ENCODE peak calls at places on chromosomes 5 and 9, in five cellular contexts. One of them, this sample, is unnamed.

GRCh38 chr5:77851229-77852067 is 75.3 kb upstream of the TBCA start:
- DNase-seq in mucosa of descending colon: peak
- DNase-seq in uterus: no peak
- DNase-seq in OCI-M1: no peak
- DNase-seq in AG10803: peak
- DNase-seq in this sample: no peak

GRCh38 chr5:176530406-176530982 is 6.7 kb downstream of the RNF44 start:
- DNase-seq in mucosa of descending colon: peak
- DNase-seq in uterus: no peak
- DNase-seq in OCI-M1: no peak
- DNase-seq in AG10803: no peak
- DNase-seq in this sample: peak

GRCh38 chr5:178198706-178199105 is 5.6 kb upstream of the HNRNPAB start:
- DNase-seq in mucosa of descending colon: no peak
- DNase-seq in uterus: no peak
- DNase-seq in OCI-M1: no peak
- DNase-seq in AG10803: no peak
- DNase-seq in this sample: no peak

GRCh38 chr5:90438100-90438499 is 28.5 kb upstream of the CETN3 start:
- DNase-seq in mucosa of descending colon: no peak
- DNase-seq in uterus: no peak
- DNase-seq in OCI-M1: no peak
- DNase-seq in AG10803: no peak
- DNase-seq in this sample: no peak

GRCh38 chr5:155514105-155514563 is 500.6 kb downstream of the KIF4B start:
- DNase-seq in mucosa of descending colon: no peak
- DNase-seq in uterus: no peak
- DNase-seq in OCI-M1: no peak
- DNase-seq in AG10803: no peak
- DNase-seq in this sample: no peak

GRCh38 chr9:138020795-138021182 is 143.2 kb downstream of the CACNA1B start:
- DNase-seq in mucosa of descending colon: no peak
- DNase-seq in uterus: no peak
- DNase-seq in OCI-M1: no peak
- DNase-seq in AG10803: no peak
- DNase-seq in this sample: no peak

GRCh38 chr5:57598097-57598496 is 115.5 kb upstream of the ACTBL2 start:
- DNase-seq in mucosa of descending colon: no peak
- DNase-seq in uterus: no peak
- DNase-seq in OCI-M1: no peak
- DNase-seq in AG10803: no peak
- DNase-seq in this sample: no peak

GRCh38 chr5:109589983-109590382 is 99.7 kb upstream of the MAN2A1 start:
- DNase-seq in mucosa of descending colon: no peak
- DNase-seq in uterus: no peak
- DNase-seq in OCI-M1: peak
- DNase-seq in AG10803: peak
- DNase-seq in this sample: peak

GRCh38 chr5:609506-609905 is 2.6 kb upstream of the CEP72 start:
- DNase-seq in mucosa of descending colon: peak
- DNase-seq in uterus: no peak
- DNase-seq in OCI-M1: no peak
- DNase-seq in AG10803: no peak
- DNase-seq in this sample: no peak

GRCh38 chr5:126970517-126971017 is 59.8 kb downstream of the MARCHF3 start:
- DNase-seq in mucosa of descending colon: no peak
- DNase-seq in uterus: no peak
- DNase-seq in OCI-M1: peak
- DNase-seq in AG10803: peak
- DNase-seq in this sample: peak

GRCh38 chr5:74538206-74538661 is 102.3 kb downstream of the ENC1 start:
- DNase-seq in mucosa of descending colon: no peak
- DNase-seq in uterus: peak
- DNase-seq in OCI-M1: peak
- DNase-seq in AG10803: peak
- DNase-seq in this sample: no peak

GRCh38 chr5:116575635-116576042 is 1.0 kb upstream of the SEMA6A start:
- DNase-seq in mucosa of descending colon: peak
- DNase-seq in uterus: no peak
- DNase-seq in OCI-M1: no peak
- DNase-seq in AG10803: no peak
- DNase-seq in this sample: no peak

GRCh38 chr5:10130881-10131280 is 118.8 kb downstream of the ATPSCKMT start:
- DNase-seq in mucosa of descending colon: no peak
- DNase-seq in uterus: no peak
- DNase-seq in OCI-M1: no peak
- DNase-seq in AG10803: no peak
- DNase-seq in this sample: no peak

GRCh38 chr9:34253460-34253837 is 74.6 kb downstream of the UBAP1 start:
- DNase-seq in mucosa of descending colon: no peak
- DNase-seq in uterus: no peak
- DNase-seq in OCI-M1: no peak
- DNase-seq in AG10803: peak
- DNase-seq in this sample: peak

GRCh38 chr5:38458174-38458573 is 98.3 kb downstream of the LIFR start:
- DNase-seq in mucosa of descending colon: no peak
- DNase-seq in uterus: no peak
- DNase-seq in OCI-M1: no peak
- DNase-seq in AG10803: no peak
- DNase-seq in this sample: no peak

GRCh38 chr5:68068204-68068603 is 147.4 kb upstream of the PIK3R1 start:
- DNase-seq in mucosa of descending colon: no peak
- DNase-seq in uterus: no peak
- DNase-seq in OCI-M1: no peak
- DNase-seq in AG10803: peak
- DNase-seq in this sample: no peak

GRCh38 chr9:37960631-37961030 is 56.7 kb upstream of the SLC25A51 start:
- DNase-seq in mucosa of descending colon: no peak
- DNase-seq in uterus: no peak
- DNase-seq in OCI-M1: no peak
- DNase-seq in AG10803: no peak
- DNase-seq in this sample: no peak

GRCh38 chr9:107141967-107142366 is 141.1 kb upstream of the RAD23B start:
- DNase-seq in mucosa of descending colon: no peak
- DNase-seq in uterus: no peak
- DNase-seq in OCI-M1: peak
- DNase-seq in AG10803: no peak
- DNase-seq in this sample: peak

GRCh38 chr9:114212841-114213240 is 57.5 kb downstream of the COL27A1 start:
- DNase-seq in mucosa of descending colon: no peak
- DNase-seq in uterus: no peak
- DNase-seq in OCI-M1: no peak
- DNase-seq in AG10803: no peak
- DNase-seq in this sample: no peak

GRCh38 chr5:177431317-177432142 is 5.1 kb downstream of the GRK6 start:
- DNase-seq in mucosa of descending colon: peak
- DNase-seq in uterus: no peak
- DNase-seq in OCI-M1: no peak
- DNase-seq in AG10803: no peak
- DNase-seq in this sample: peak

GRCh38 chr5:181119105-181119504 is 11.9 kb downstream of the OR2V1 start:
- DNase-seq in mucosa of descending colon: no peak
- DNase-seq in uterus: no peak
- DNase-seq in OCI-M1: no peak
- DNase-seq in AG10803: no peak
- DNase-seq in this sample: no peak

GRCh38 chr9:91690540-91691249 is 259.3 kb downstream of the ROR2 start:
- DNase-seq in mucosa of descending colon: no peak
- DNase-seq in uterus: no peak
- DNase-seq in OCI-M1: no peak
- DNase-seq in AG10803: no peak
- DNase-seq in this sample: no peak

GRCh38 chr9:133946840-133947486 is 45.2 kb downstream of the VAV2 start:
- DNase-seq in mucosa of descending colon: peak
- DNase-seq in uterus: no peak
- DNase-seq in OCI-M1: no peak
- DNase-seq in AG10803: no peak
- DNase-seq in this sample: no peak

GRCh38 chr5:142421158-142421617 is 96.4 kb upstream of the SPRY4 start:
- DNase-seq in mucosa of descending colon: no peak
- DNase-seq in uterus: no peak
- DNase-seq in OCI-M1: no peak
- DNase-seq in AG10803: no peak
- DNase-seq in this sample: no peak

GRCh38 chr9:33818832-33819500 is 2.0 kb downstream of the UBE2R2 start:
- DNase-seq in mucosa of descending colon: no peak
- DNase-seq in uterus: no peak
- DNase-seq in OCI-M1: no peak
- DNase-seq in AG10803: peak
- DNase-seq in this sample: no peak

GRCh38 chr5:65986050-65986451 is 59.7 kb downstream of the ERBIN start:
- DNase-seq in mucosa of descending colon: no peak
- DNase-seq in uterus: no peak
- DNase-seq in OCI-M1: peak
- DNase-seq in AG10803: peak
- DNase-seq in this sample: no peak

GRCh38 chr5:159052282-159053011 is 47.3 kb downstream of the EBF1 start:
- DNase-seq in mucosa of descending colon: no peak
- DNase-seq in uterus: no peak
- DNase-seq in OCI-M1: no peak
- DNase-seq in AG10803: peak
- DNase-seq in this sample: peak

GRCh38 chr5:179060116-179061008 is at the start of gene ZNF354C:
- DNase-seq in mucosa of descending colon: peak
- DNase-seq in uterus: peak
- DNase-seq in OCI-M1: peak
- DNase-seq in AG10803: peak
- DNase-seq in this sample: no peak

GRCh38 chr9:75186767-75187380 is 98.6 kb downstream of the OSTF1 start:
- DNase-seq in mucosa of descending colon: no peak
- DNase-seq in uterus: no peak
- DNase-seq in OCI-M1: peak
- DNase-seq in AG10803: peak
- DNase-seq in this sample: peak

GRCh38 chr5:96433066-96433447 is at the start of gene PCSK1:
- DNase-seq in mucosa of descending colon: no peak
- DNase-seq in uterus: no peak
- DNase-seq in OCI-M1: no peak
- DNase-seq in AG10803: no peak
- DNase-seq in this sample: no peak

GRCh38 chr5:149646564-149646963 is 65.3 kb downstream of the ARHGEF37 start:
- DNase-seq in mucosa of descending colon: no peak
- DNase-seq in uterus: no peak
- DNase-seq in OCI-M1: no peak
- DNase-seq in AG10803: no peak
- DNase-seq in this sample: no peak

GRCh38 chr5:137594717-137595116 is 95.6 kb upstream of the SPOCK1 start:
- DNase-seq in mucosa of descending colon: no peak
- DNase-seq in uterus: no peak
- DNase-seq in OCI-M1: no peak
- DNase-seq in AG10803: no peak
- DNase-seq in this sample: no peak

GRCh38 chr9:123942542-123942941 is 12.6 kb upstream of the DENND1A start:
- DNase-seq in mucosa of descending colon: peak
- DNase-seq in uterus: no peak
- DNase-seq in OCI-M1: no peak
- DNase-seq in AG10803: no peak
- DNase-seq in this sample: no peak

GRCh38 chr5:147490989-147491388 is 18.9 kb downstream of the DPYSL3 start:
- DNase-seq in mucosa of descending colon: no peak
- DNase-seq in uterus: no peak
- DNase-seq in OCI-M1: no peak
- DNase-seq in AG10803: no peak
- DNase-seq in this sample: no peak

GRCh38 chr9:128642675-128643074 is 14.0 kb downstream of the DYNC2I2 start:
- DNase-seq in mucosa of descending colon: no peak
- DNase-seq in uterus: no peak
- DNase-seq in OCI-M1: no peak
- DNase-seq in AG10803: no peak
- DNase-seq in this sample: no peak